ENCODE peak calls at places on chromosomes 4 and X, in six cellular contexts. One of them, this sample, is unnamed.

GRCh38 chrX:1072637-1073377 is 139.6 kb downstream of the CRLF2 start:
- DNase-seq in fibroblast of mammary gland: no peak
- DNase-seq in cardiac fibroblast: no peak
- DNase-seq in IMR-90: no peak
- DNase-seq in chondrocyte: no peak
- DNase-seq in psoas muscle: no peak
- DNase-seq in this sample: no peak

GRCh38 chrX:74800062-74800461 is 125.2 kb downstream of the NEXMIF start:
- DNase-seq in fibroblast of mammary gland: no peak
- DNase-seq in cardiac fibroblast: no peak
- DNase-seq in IMR-90: no peak
- DNase-seq in chondrocyte: no peak
- DNase-seq in psoas muscle: no peak
- DNase-seq in this sample: no peak

GRCh38 chr4:168562021-168562691 is 65.3 kb downstream of the PALLD start:
- DNase-seq in fibroblast of mammary gland: peak; percentile 52
- DNase-seq in cardiac fibroblast: no peak
- DNase-seq in IMR-90: peak; percentile 64
- DNase-seq in chondrocyte: no peak
- DNase-seq in psoas muscle: no peak
- DNase-seq in this sample: no peak

GRCh38 chrX:46601283-46601682 is 27.7 kb downstream of the CHST7 start:
- DNase-seq in fibroblast of mammary gland: peak; percentile 57
- DNase-seq in cardiac fibroblast: peak; percentile 80
- DNase-seq in IMR-90: peak; percentile 69
- DNase-seq in chondrocyte: no peak
- DNase-seq in psoas muscle: no peak
- DNase-seq in this sample: no peak

GRCh38 chr4:16659694-16660093 is 238.8 kb downstream of the LDB2 start:
- DNase-seq in fibroblast of mammary gland: no peak
- DNase-seq in cardiac fibroblast: no peak
- DNase-seq in IMR-90: no peak
- DNase-seq in chondrocyte: no peak
- DNase-seq in psoas muscle: no peak
- DNase-seq in this sample: no peak

GRCh38 chr4:158201310-158201709 is 9.0 kb upstream of the TMEM144 start:
- DNase-seq in fibroblast of mammary gland: peak; percentile 19
- DNase-seq in cardiac fibroblast: no peak
- DNase-seq in IMR-90: no peak
- DNase-seq in chondrocyte: no peak
- DNase-seq in psoas muscle: no peak
- DNase-seq in this sample: no peak

GRCh38 chrX:29530520-29530919 is 684.8 kb upstream of the MAGEB2 start:
- DNase-seq in fibroblast of mammary gland: peak; percentile 38
- DNase-seq in cardiac fibroblast: peak; percentile 63
- DNase-seq in IMR-90: peak; percentile 59
- DNase-seq in chondrocyte: no peak
- DNase-seq in psoas muscle: no peak
- DNase-seq in this sample: no peak

GRCh38 chr4:33658971-33659370 is 2585.3 kb downstream of the ARAP2 start:
- DNase-seq in fibroblast of mammary gland: peak; percentile 46
- DNase-seq in cardiac fibroblast: peak; percentile 62
- DNase-seq in IMR-90: no peak
- DNase-seq in chondrocyte: no peak
- DNase-seq in psoas muscle: no peak
- DNase-seq in this sample: no peak

GRCh38 chr4:159400782-159401712 is 298.2 kb downstream of the RAPGEF2 start:
- DNase-seq in fibroblast of mammary gland: peak; percentile 87
- DNase-seq in cardiac fibroblast: peak; percentile 29
- DNase-seq in IMR-90: peak; percentile 70
- DNase-seq in chondrocyte: no peak
- DNase-seq in psoas muscle: no peak
- DNase-seq in this sample: no peak

GRCh38 chr4:10207116-10207515 is 90.5 kb upstream of the WDR1 start:
- DNase-seq in fibroblast of mammary gland: no peak
- DNase-seq in cardiac fibroblast: no peak
- DNase-seq in IMR-90: no peak
- DNase-seq in chondrocyte: no peak
- DNase-seq in psoas muscle: no peak
- DNase-seq in this sample: no peak

GRCh38 chrX:16946971-16947562 is 609 bp downstream of the REPS2 start:
- DNase-seq in fibroblast of mammary gland: no peak
- DNase-seq in cardiac fibroblast: no peak
- DNase-seq in IMR-90: no peak
- DNase-seq in chondrocyte: no peak
- DNase-seq in psoas muscle: peak; percentile 52
- DNase-seq in this sample: peak; percentile 18

GRCh38 chr4:123361195-123361861 is 35.3 kb upstream of the SPRY1 start:
- DNase-seq in fibroblast of mammary gland: peak; percentile 94
- DNase-seq in cardiac fibroblast: peak; percentile 94
- DNase-seq in IMR-90: peak; percentile 94
- DNase-seq in chondrocyte: no peak
- DNase-seq in psoas muscle: no peak
- DNase-seq in this sample: no peak

GRCh38 chrX:15579778-15580747 is 20.7 kb downstream of the ACE2 start:
- DNase-seq in fibroblast of mammary gland: no peak
- DNase-seq in cardiac fibroblast: peak; percentile 84
- DNase-seq in IMR-90: peak; percentile 4
- DNase-seq in chondrocyte: no peak
- DNase-seq in psoas muscle: no peak
- DNase-seq in this sample: no peak

GRCh38 chr4:575281-576141 is 584 bp downstream of the TMEM271 start:
- DNase-seq in fibroblast of mammary gland: peak; percentile 57
- DNase-seq in cardiac fibroblast: peak; percentile 73
- DNase-seq in IMR-90: peak; percentile 44
- DNase-seq in chondrocyte: peak; percentile 92
- DNase-seq in psoas muscle: no peak
- DNase-seq in this sample: no peak

GRCh38 chr4:1512738-1513660 is 106.8 kb upstream of the NKX1-1 start:
- DNase-seq in fibroblast of mammary gland: no peak
- DNase-seq in cardiac fibroblast: peak; percentile 25
- DNase-seq in IMR-90: no peak
- DNase-seq in chondrocyte: peak; percentile 77
- DNase-seq in psoas muscle: peak; percentile 62
- DNase-seq in this sample: peak; percentile 29

GRCh38 chrX:55451125-55451524 is 802 bp upstream of the MAGEH1 start:
- DNase-seq in fibroblast of mammary gland: no peak
- DNase-seq in cardiac fibroblast: no peak
- DNase-seq in IMR-90: no peak
- DNase-seq in chondrocyte: no peak
- DNase-seq in psoas muscle: no peak
- DNase-seq in this sample: no peak

GRCh38 chr4:106414366-106414765 is 45.8 kb upstream of the GIMD1 start:
- DNase-seq in fibroblast of mammary gland: no peak
- DNase-seq in cardiac fibroblast: no peak
- DNase-seq in IMR-90: no peak
- DNase-seq in chondrocyte: no peak
- DNase-seq in psoas muscle: no peak
- DNase-seq in this sample: no peak

GRCh38 chrX:151970661-151971060 is 3.8 kb downstream of the GABRE start:
- DNase-seq in fibroblast of mammary gland: peak; percentile 93
- DNase-seq in cardiac fibroblast: peak; percentile 95
- DNase-seq in IMR-90: peak; percentile 65
- DNase-seq in chondrocyte: no peak
- DNase-seq in psoas muscle: peak; percentile 84
- DNase-seq in this sample: peak; percentile 69

GRCh38 chrX:100413231-100413630 is 3.2 kb upstream of the PCDH19 start:
- DNase-seq in fibroblast of mammary gland: peak; percentile 61
- DNase-seq in cardiac fibroblast: peak; percentile 70
- DNase-seq in IMR-90: peak; percentile 48
- DNase-seq in chondrocyte: no peak
- DNase-seq in psoas muscle: no peak
- DNase-seq in this sample: no peak

GRCh38 chrX:18994713-18995112 is 10.8 kb upstream of the PHKA2 start:
- DNase-seq in fibroblast of mammary gland: peak; percentile 86
- DNase-seq in cardiac fibroblast: peak; percentile 45
- DNase-seq in IMR-90: peak; percentile 90
- DNase-seq in chondrocyte: no peak
- DNase-seq in psoas muscle: no peak
- DNase-seq in this sample: no peak

GRCh38 chr4:174563399-174563798 is 41.1 kb upstream of the HPGD start:
- DNase-seq in fibroblast of mammary gland: no peak
- DNase-seq in cardiac fibroblast: no peak
- DNase-seq in IMR-90: no peak
- DNase-seq in chondrocyte: no peak
- DNase-seq in psoas muscle: no peak
- DNase-seq in this sample: no peak

GRCh38 chr4:76357981-76358380 is 51.4 kb downstream of the STBD1 start:
- DNase-seq in fibroblast of mammary gland: no peak
- DNase-seq in cardiac fibroblast: no peak
- DNase-seq in IMR-90: no peak
- DNase-seq in chondrocyte: no peak
- DNase-seq in psoas muscle: no peak
- DNase-seq in this sample: no peak

GRCh38 chr4:71211748-71212147 is 127.1 kb upstream of the SLC4A4 start:
- DNase-seq in fibroblast of mammary gland: peak; percentile 49
- DNase-seq in cardiac fibroblast: peak; percentile 33
- DNase-seq in IMR-90: no peak
- DNase-seq in chondrocyte: no peak
- DNase-seq in psoas muscle: no peak
- DNase-seq in this sample: peak; percentile 29

GRCh38 chr4:184746532-184746870 is 12.6 kb upstream of the CENPU start:
- DNase-seq in fibroblast of mammary gland: peak; percentile 91
- DNase-seq in cardiac fibroblast: peak; percentile 97
- DNase-seq in IMR-90: peak; percentile 82
- DNase-seq in chondrocyte: no peak
- DNase-seq in psoas muscle: no peak
- DNase-seq in this sample: peak; percentile 63

GRCh38 chr4:120977435-120977997 is 55.0 kb upstream of the PRDM5 start:
- DNase-seq in fibroblast of mammary gland: peak; percentile 71
- DNase-seq in cardiac fibroblast: peak; percentile 77
- DNase-seq in IMR-90: peak; percentile 70
- DNase-seq in chondrocyte: no peak
- DNase-seq in psoas muscle: no peak
- DNase-seq in this sample: no peak

GRCh38 chrX:121831601-121832000 is 784.2 kb downstream of the GLUD2 start:
- DNase-seq in fibroblast of mammary gland: peak; percentile 8
- DNase-seq in cardiac fibroblast: peak; percentile 0
- DNase-seq in IMR-90: no peak
- DNase-seq in chondrocyte: no peak
- DNase-seq in psoas muscle: no peak
- DNase-seq in this sample: no peak

GRCh38 chrX:114842181-114842580 is 175.2 kb downstream of the IL13RA2 start:
- DNase-seq in fibroblast of mammary gland: no peak
- DNase-seq in cardiac fibroblast: no peak
- DNase-seq in IMR-90: no peak
- DNase-seq in chondrocyte: no peak
- DNase-seq in psoas muscle: no peak
- DNase-seq in this sample: no peak

GRCh38 chrX:46770006-46770816 is 11.3 kb upstream of the SLC9A7 start:
- DNase-seq in fibroblast of mammary gland: peak; percentile 79
- DNase-seq in cardiac fibroblast: peak; percentile 57
- DNase-seq in IMR-90: peak; percentile 62
- DNase-seq in chondrocyte: no peak
- DNase-seq in psoas muscle: no peak
- DNase-seq in this sample: no peak

GRCh38 chr4:103402198-103402597 is 204.1 kb upstream of the CENPE start:
- DNase-seq in fibroblast of mammary gland: no peak
- DNase-seq in cardiac fibroblast: no peak
- DNase-seq in IMR-90: no peak
- DNase-seq in chondrocyte: no peak
- DNase-seq in psoas muscle: no peak
- DNase-seq in this sample: no peak

GRCh38 chr4:87224036-87224923 is 3.9 kb upstream of the KLHL8 start:
- DNase-seq in fibroblast of mammary gland: no peak
- DNase-seq in cardiac fibroblast: no peak
- DNase-seq in IMR-90: no peak
- DNase-seq in chondrocyte: no peak
- DNase-seq in psoas muscle: no peak
- DNase-seq in this sample: no peak

GRCh38 chr4:87216469-87216868 is 3.9 kb downstream of the KLHL8 start:
- DNase-seq in fibroblast of mammary gland: no peak
- DNase-seq in cardiac fibroblast: no peak
- DNase-seq in IMR-90: no peak
- DNase-seq in chondrocyte: no peak
- DNase-seq in psoas muscle: no peak
- DNase-seq in this sample: no peak

GRCh38 chr4:87219648-87220093 is 747 bp downstream of the KLHL8 start:
- DNase-seq in fibroblast of mammary gland: peak; percentile 34
- DNase-seq in cardiac fibroblast: peak; percentile 55
- DNase-seq in IMR-90: peak; percentile 33
- DNase-seq in chondrocyte: no peak
- DNase-seq in psoas muscle: peak; percentile 57
- DNase-seq in this sample: peak; percentile 33

GRCh38 chr4:87220094-87220831 is at the start of gene KLHL8:
- DNase-seq in fibroblast of mammary gland: peak; percentile 76
- DNase-seq in cardiac fibroblast: peak; percentile 91
- DNase-seq in IMR-90: peak; percentile 73
- DNase-seq in chondrocyte: no peak
- DNase-seq in psoas muscle: peak; percentile 92
- DNase-seq in this sample: peak; percentile 81
- TF ChIP-seq CTCF in fibroblast of mammary gland: peak; percentile 18
- TF ChIP-seq CTCF in cardiac fibroblast: peak; percentile 25
- TF ChIP-seq CTCF in IMR-90: peak; percentile 14
- TF ChIP-seq CTCF in chondrocyte: peak; percentile 39
- TF ChIP-seq CTCF in psoas muscle: no peak
- TF ChIP-seq CTCF in this sample: no peak

GRCh38 chrX:24306430-24306829 is 7.4 kb downstream of the SUPT20HL2 start:
- DNase-seq in fibroblast of mammary gland: no peak
- DNase-seq in cardiac fibroblast: peak; percentile 17
- DNase-seq in IMR-90: no peak
- DNase-seq in chondrocyte: no peak
- DNase-seq in psoas muscle: no peak
- DNase-seq in this sample: no peak
- TF ChIP-seq CTCF in fibroblast of mammary gland: no peak
- TF ChIP-seq CTCF in cardiac fibroblast: no peak
- TF ChIP-seq CTCF in IMR-90: no peak
- TF ChIP-seq CTCF in chondrocyte: peak; percentile 17
- TF ChIP-seq CTCF in psoas muscle: no peak
- TF ChIP-seq CTCF in this sample: no peak

GRCh38 chr4:67236793-67237192 is 308.5 kb downstream of the CENPC start:
- DNase-seq in fibroblast of mammary gland: no peak
- DNase-seq in cardiac fibroblast: no peak
- DNase-seq in IMR-90: no peak
- DNase-seq in chondrocyte: no peak
- DNase-seq in psoas muscle: no peak
- DNase-seq in this sample: no peak
- TF ChIP-seq CTCF in fibroblast of mammary gland: no peak
- TF ChIP-seq CTCF in cardiac fibroblast: no peak
- TF ChIP-seq CTCF in IMR-90: no peak
- TF ChIP-seq CTCF in chondrocyte: no peak
- TF ChIP-seq CTCF in psoas muscle: no peak
- TF ChIP-seq CTCF in this sample: no peak

DNA sequence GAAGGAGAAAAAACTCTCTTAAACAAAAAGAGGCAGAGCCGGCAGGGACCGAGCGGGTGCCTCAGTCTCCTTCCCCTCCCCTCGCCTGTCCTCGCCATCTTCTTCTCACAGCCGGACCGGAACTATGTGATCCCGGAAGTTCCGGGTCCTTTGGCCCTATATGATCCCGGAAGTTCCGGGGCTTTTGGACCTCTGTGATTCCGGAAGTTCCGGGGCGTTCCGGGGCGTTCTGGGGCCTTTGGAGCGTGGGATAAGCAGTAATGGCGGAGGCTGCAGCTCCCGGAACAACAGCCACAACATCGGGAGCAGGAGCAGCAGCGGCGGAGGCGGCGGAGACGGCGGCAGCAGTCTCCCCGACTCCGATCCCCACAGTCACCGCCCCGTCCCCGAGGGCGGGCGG is 98.9 kb upstream of the MED14 start:
- DNase-seq in fibroblast of mammary gland: no peak
- DNase-seq in cardiac fibroblast: no peak
- DNase-seq in IMR-90: no peak
- DNase-seq in chondrocyte: no peak
- DNase-seq in psoas muscle: no peak
- DNase-seq in this sample: no peak
- TF ChIP-seq CTCF in fibroblast of mammary gland: no peak
- TF ChIP-seq CTCF in cardiac fibroblast: no peak
- TF ChIP-seq CTCF in IMR-90: no peak
- TF ChIP-seq CTCF in chondrocyte: no peak
- TF ChIP-seq CTCF in psoas muscle: no peak
- TF ChIP-seq CTCF in this sample: no peak

GRCh38 chr4:68673143-68673542 is 2.7 kb upstream of the UGT2B15 start:
- DNase-seq in fibroblast of mammary gland: no peak
- DNase-seq in cardiac fibroblast: no peak
- DNase-seq in IMR-90: no peak
- DNase-seq in chondrocyte: no peak
- DNase-seq in psoas muscle: no peak
- DNase-seq in this sample: no peak
- TF ChIP-seq CTCF in fibroblast of mammary gland: no peak
- TF ChIP-seq CTCF in cardiac fibroblast: no peak
- TF ChIP-seq CTCF in IMR-90: no peak
- TF ChIP-seq CTCF in chondrocyte: no peak
- TF ChIP-seq CTCF in psoas muscle: no peak
- TF ChIP-seq CTCF in this sample: no peak

This sample was measured in uterus.